ENCODE peak calls at places on chromosomes 16 and 17, in six cellular contexts. One of them, this sample, is unnamed.
A peak's percentile ranks its signal among the peaks of the same experiment; 100 is the strongest.

GRCh38 chr17:13384626-13385025 is 217.1 kb downstream of the HS3ST3A1 start:
- DNase-seq in GM23338: no peak
- DNase-seq in PC-3: no peak
- DNase-seq in SK-N-SH: no peak
- DNase-seq in MM.1S: no peak
- DNase-seq in hepatocyte: no peak
- DNase-seq in this sample: no peak

GRCh38 chr17:72150632-72151460 is 30.0 kb downstream of the SOX9 start:
- DNase-seq in GM23338: peak; percentile 99
- DNase-seq in PC-3: no peak
- DNase-seq in SK-N-SH: no peak
- DNase-seq in MM.1S: no peak
- DNase-seq in hepatocyte: no peak
- DNase-seq in this sample: no peak

GRCh38 chr17:19262650-19263620 is 25.8 kb downstream of the EPN2 start:
- DNase-seq in GM23338: no peak
- DNase-seq in PC-3: no peak
- DNase-seq in SK-N-SH: no peak
- DNase-seq in MM.1S: no peak
- DNase-seq in hepatocyte: peak; percentile 49
- DNase-seq in this sample: no peak

GRCh38 chr17:67615011-67615561 is 102.7 kb upstream of the NOL11 start:
- DNase-seq in GM23338: peak; percentile 40
- DNase-seq in PC-3: no peak
- DNase-seq in SK-N-SH: no peak
- DNase-seq in MM.1S: no peak
- DNase-seq in hepatocyte: no peak
- DNase-seq in this sample: no peak

GRCh38 chr17:19905514-19905913 is 37.8 kb upstream of the ULK2 start:
- DNase-seq in GM23338: no peak
- DNase-seq in PC-3: no peak
- DNase-seq in SK-N-SH: no peak
- DNase-seq in MM.1S: no peak
- DNase-seq in hepatocyte: no peak
- DNase-seq in this sample: no peak

GRCh38 chr17:15260376-15261062 is 4.6 kb downstream of the PMP22 start:
- DNase-seq in GM23338: peak; percentile 89
- DNase-seq in PC-3: peak; percentile 94
- DNase-seq in SK-N-SH: peak; percentile 94
- DNase-seq in MM.1S: no peak
- DNase-seq in hepatocyte: peak; percentile 95
- DNase-seq in this sample: no peak

GRCh38 chr17:64025732-64026294 is 5.4 kb upstream of the ICAM2 start:
- DNase-seq in GM23338: peak; percentile 95
- DNase-seq in PC-3: peak; percentile 89
- DNase-seq in SK-N-SH: peak; percentile 89
- DNase-seq in MM.1S: peak; percentile 32
- DNase-seq in hepatocyte: peak; percentile 88
- DNase-seq in this sample: peak; percentile 91

GRCh38 chr17:44779211-44780025 is 20.6 kb downstream of the ADAM11 start:
- DNase-seq in GM23338: peak; percentile 90
- DNase-seq in PC-3: peak; percentile 87
- DNase-seq in SK-N-SH: peak; percentile 91
- DNase-seq in MM.1S: peak; percentile 74
- DNase-seq in hepatocyte: peak; percentile 87
- DNase-seq in this sample: peak; percentile 79

GRCh38 chr17:58232707-58233156 is 5.7 kb upstream of the LPO start:
- DNase-seq in GM23338: peak; percentile 33
- DNase-seq in PC-3: peak; percentile 41
- DNase-seq in SK-N-SH: no peak
- DNase-seq in MM.1S: peak; percentile 65
- DNase-seq in hepatocyte: no peak
- DNase-seq in this sample: no peak

GRCh38 chr17:48310748-48311213 is 119.2 kb downstream of the SKAP1 start:
- DNase-seq in GM23338: peak; percentile 39
- DNase-seq in PC-3: no peak
- DNase-seq in SK-N-SH: no peak
- DNase-seq in MM.1S: no peak
- DNase-seq in hepatocyte: peak; percentile 4
- DNase-seq in this sample: no peak

GRCh38 chr16:1964046-1964505 is 550 bp downstream of the RPS2 start:
- DNase-seq in GM23338: no peak
- DNase-seq in PC-3: no peak
- DNase-seq in SK-N-SH: no peak
- DNase-seq in MM.1S: no peak
- DNase-seq in hepatocyte: peak; percentile 60
- DNase-seq in this sample: peak; percentile 51

GRCh38 chr16:58086381-58087208 is 42.6 kb downstream of the CFAP20 start:
- DNase-seq in GM23338: no peak
- DNase-seq in PC-3: no peak
- DNase-seq in SK-N-SH: peak; percentile 29
- DNase-seq in MM.1S: no peak
- DNase-seq in hepatocyte: no peak
- DNase-seq in this sample: no peak

GRCh38 chr16:58025351-58026138 is at the start of gene MMP15:
- DNase-seq in GM23338: peak; percentile 99
- DNase-seq in PC-3: peak; percentile 68
- DNase-seq in SK-N-SH: peak; percentile 87
- DNase-seq in MM.1S: peak; percentile 71
- DNase-seq in hepatocyte: peak; percentile 95
- DNase-seq in this sample: peak; percentile 51

GRCh38 chr17:46853896-46854444 is 2.6 kb downstream of the WNT9B start:
- DNase-seq in GM23338: peak; percentile 50
- DNase-seq in PC-3: peak; percentile 32
- DNase-seq in SK-N-SH: no peak
- DNase-seq in MM.1S: no peak
- DNase-seq in hepatocyte: peak; percentile 49
- DNase-seq in this sample: no peak

GRCh38 chr17:63517825-63518534 is 5.2 kb upstream of the KCNH6 start:
- DNase-seq in GM23338: no peak
- DNase-seq in PC-3: no peak
- DNase-seq in SK-N-SH: no peak
- DNase-seq in MM.1S: no peak
- DNase-seq in hepatocyte: no peak
- DNase-seq in this sample: no peak

GRCh38 chr16:66786551-66786950 is 14.8 kb downstream of the TERB1 start:
- DNase-seq in GM23338: no peak
- DNase-seq in PC-3: no peak
- DNase-seq in SK-N-SH: no peak
- DNase-seq in MM.1S: no peak
- DNase-seq in hepatocyte: no peak
- DNase-seq in this sample: no peak

GRCh38 chr16:61575617-61576016 is 460.6 kb downstream of the CDH8 start:
- DNase-seq in GM23338: no peak
- DNase-seq in PC-3: no peak
- DNase-seq in SK-N-SH: no peak
- DNase-seq in MM.1S: no peak
- DNase-seq in hepatocyte: no peak
- DNase-seq in this sample: no peak

GRCh38 chr17:48429156-48429555 is 858 bp downstream of the SKAP1 start:
- DNase-seq in GM23338: no peak
- DNase-seq in PC-3: no peak
- DNase-seq in SK-N-SH: no peak
- DNase-seq in MM.1S: no peak
- DNase-seq in hepatocyte: no peak
- DNase-seq in this sample: no peak

GRCh38 chr17:45093444-45094110 is 32.5 kb downstream of the NMT1 start:
- DNase-seq in GM23338: no peak
- DNase-seq in PC-3: no peak
- DNase-seq in SK-N-SH: no peak
- DNase-seq in MM.1S: no peak
- DNase-seq in hepatocyte: no peak
- DNase-seq in this sample: no peak

GRCh38 chr17:60457148-60457547 is 34.9 kb downstream of the CHCT1 start:
- DNase-seq in GM23338: no peak
- DNase-seq in PC-3: no peak
- DNase-seq in SK-N-SH: no peak
- DNase-seq in MM.1S: no peak
- DNase-seq in hepatocyte: no peak
- DNase-seq in this sample: no peak

DNA sequence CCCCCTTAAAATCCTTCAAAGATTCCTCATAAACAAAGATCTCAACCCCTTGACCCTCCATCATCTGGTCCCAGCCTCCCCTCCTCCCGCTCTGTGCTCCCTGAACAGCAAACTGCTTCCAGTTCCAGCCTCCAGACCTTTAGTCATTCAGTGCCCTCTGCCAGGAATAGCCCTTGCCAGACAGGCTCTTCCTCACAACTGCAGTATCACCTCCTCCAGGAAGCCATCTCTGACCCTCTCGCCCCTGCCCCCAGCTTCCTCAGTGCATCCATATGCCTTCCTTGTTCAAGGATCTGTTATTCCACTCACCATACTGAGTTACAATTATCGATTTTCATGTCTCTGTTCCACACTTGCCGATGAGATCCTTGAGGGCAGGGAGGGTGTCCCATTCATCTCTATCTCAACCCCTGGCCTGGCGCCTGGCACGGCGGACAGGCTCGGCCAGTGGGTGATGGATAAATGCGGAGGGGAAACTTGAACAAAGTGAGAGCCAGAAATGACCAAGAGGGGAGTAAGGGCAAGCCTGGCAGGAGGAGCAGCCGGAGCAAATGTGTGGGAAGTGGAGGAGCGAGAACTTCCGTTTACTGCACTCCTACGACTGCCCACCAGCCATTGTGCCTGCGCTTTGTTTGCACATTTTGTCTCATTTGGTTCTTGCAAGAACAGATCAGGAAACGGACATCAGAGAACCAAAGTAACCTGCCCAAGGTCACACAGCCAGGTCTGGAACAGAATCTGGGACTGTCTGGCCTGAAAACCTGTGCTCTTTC is 2.0 kb upstream of the NXPH3 start:
- DNase-seq in GM23338: no peak
- DNase-seq in PC-3: no peak
- DNase-seq in SK-N-SH: peak; percentile 11
- DNase-seq in MM.1S: no peak
- DNase-seq in hepatocyte: no peak
- DNase-seq in this sample: no peak
- H3K27ac ChIP-seq in GM23338: no peak overlapping the region
- H3K27ac ChIP-seq in PC-3: no peak overlapping the region
- H3K27ac ChIP-seq in SK-N-SH: no peak overlapping the region
- H3K27ac ChIP-seq in MM.1S: no peak overlapping the region
- H3K27ac ChIP-seq in hepatocyte: no peak overlapping the region
- H3K27ac ChIP-seq in this sample: no peak overlapping the region

GRCh38 chr16:48524348-48525200 is 85.4 kb downstream of the N4BP1 start:
- DNase-seq in GM23338: no peak
- DNase-seq in PC-3: peak; percentile 48
- DNase-seq in SK-N-SH: no peak
- DNase-seq in MM.1S: no peak
- DNase-seq in hepatocyte: peak; percentile 50
- DNase-seq in this sample: no peak

GRCh38 chr16:48523415-48524204 is 86.4 kb downstream of the N4BP1 start:
- DNase-seq in GM23338: no peak
- DNase-seq in PC-3: no peak
- DNase-seq in SK-N-SH: no peak
- DNase-seq in MM.1S: no peak
- DNase-seq in hepatocyte: no peak
- DNase-seq in this sample: no peak

GRCh38 chr16:48525201-48526057 is 84.6 kb downstream of the N4BP1 start:
- DNase-seq in GM23338: no peak
- DNase-seq in PC-3: no peak
- DNase-seq in SK-N-SH: no peak
- DNase-seq in MM.1S: no peak
- DNase-seq in hepatocyte: no peak
- DNase-seq in this sample: peak; percentile 6

GRCh38 chr16:48526958-48527331 is 83.0 kb downstream of the N4BP1 start:
- DNase-seq in GM23338: no peak
- DNase-seq in PC-3: no peak
- DNase-seq in SK-N-SH: no peak
- DNase-seq in MM.1S: no peak
- DNase-seq in hepatocyte: no peak
- DNase-seq in this sample: no peak

GRCh38 chr16:48526058-48526957 is 83.7 kb downstream of the N4BP1 start:
- DNase-seq in GM23338: peak; percentile 87
- DNase-seq in PC-3: peak; percentile 81
- DNase-seq in SK-N-SH: no peak
- DNase-seq in MM.1S: peak; percentile 51
- DNase-seq in hepatocyte: peak; percentile 84
- DNase-seq in this sample: peak; percentile 58
- TF ChIP-seq CTCF in GM23338: peak; percentile 63
- TF ChIP-seq CTCF in PC-3: peak; percentile 72
- TF ChIP-seq CTCF in SK-N-SH: peak; percentile 28
- TF ChIP-seq CTCF in MM.1S: peak; percentile 68
- TF ChIP-seq CTCF in hepatocyte: peak; percentile 57
- TF ChIP-seq CTCF in this sample: peak; percentile 65

GRCh38 chr17:77404812-77405581 is 264.2 kb downstream of the SEC14L1 start:
- DNase-seq in GM23338: no peak
- DNase-seq in PC-3: peak; percentile 93
- DNase-seq in SK-N-SH: no peak
- DNase-seq in MM.1S: no peak
- DNase-seq in hepatocyte: no peak
- DNase-seq in this sample: peak; percentile 97

GRCh38 chr17:77405867-77406513 is 265.2 kb downstream of the SEC14L1 start:
- DNase-seq in GM23338: no peak
- DNase-seq in PC-3: no peak
- DNase-seq in SK-N-SH: no peak
- DNase-seq in MM.1S: no peak
- DNase-seq in hepatocyte: no peak
- DNase-seq in this sample: peak; percentile 89

GRCh38 chr17:77402159-77402731 is 261.5 kb downstream of the SEC14L1 start:
- DNase-seq in GM23338: no peak
- DNase-seq in PC-3: no peak
- DNase-seq in SK-N-SH: no peak
- DNase-seq in MM.1S: no peak
- DNase-seq in hepatocyte: no peak
- DNase-seq in this sample: no peak

GRCh38 chr17:77400445-77400870 is 259.7 kb downstream of the SEC14L1 start:
- DNase-seq in GM23338: peak; percentile 71
- DNase-seq in PC-3: no peak
- DNase-seq in SK-N-SH: peak; percentile 95
- DNase-seq in MM.1S: no peak
- DNase-seq in hepatocyte: no peak
- DNase-seq in this sample: peak; percentile 91

DNA sequence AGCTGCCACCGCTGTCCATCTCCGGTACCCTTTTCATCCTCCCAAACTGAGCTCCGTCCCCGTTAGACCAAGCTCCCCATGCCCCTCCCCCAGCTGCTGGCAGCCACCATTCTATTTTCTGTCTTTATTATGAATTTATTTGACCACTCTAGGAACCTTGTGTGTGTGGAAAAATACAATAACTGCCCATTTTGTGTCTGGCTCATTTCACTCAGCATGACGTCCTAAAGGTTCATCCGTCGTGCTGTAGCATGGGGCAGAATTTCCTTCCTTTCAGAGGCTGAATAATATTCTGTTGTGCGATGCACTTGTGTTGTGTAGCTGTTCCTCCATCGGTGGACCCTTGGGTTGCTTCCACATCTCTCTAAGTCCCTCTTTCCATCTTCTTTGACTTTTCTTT is 263.1 kb downstream of the SEC14L1 start:
- DNase-seq in GM23338: no peak
- DNase-seq in PC-3: no peak
- DNase-seq in SK-N-SH: no peak
- DNase-seq in MM.1S: no peak
- DNase-seq in hepatocyte: no peak
- DNase-seq in this sample: peak; percentile 43
- H3K9me2 ChIP-seq in GM23338: no peaks in the 10 kb centered on the region
- H3K9me2 ChIP-seq in PC-3: no peaks in the 10 kb centered on the region
- H3K9me2 ChIP-seq in SK-N-SH: no peaks in the 10 kb centered on the region
- H3K9me2 ChIP-seq in MM.1S: no peaks in the 10 kb centered on the region
- H3K9me2 ChIP-seq in hepatocyte: no peaks in the 10 kb centered on the region
- H3K9me2 ChIP-seq in this sample: no peaks in the 10 kb centered on the region

GRCh38 chr17:4326608-4327007 is 39.9 kb downstream of the UBE2G1 start:
- DNase-seq in GM23338: no peak
- DNase-seq in PC-3: no peak
- DNase-seq in SK-N-SH: no peak
- DNase-seq in MM.1S: no peak
- DNase-seq in hepatocyte: no peak
- DNase-seq in this sample: no peak
- H3K27ac ChIP-seq in GM23338: no peak overlapping the region
- H3K27ac ChIP-seq in PC-3: peak overlapping the region; percentile 87
- H3K27ac ChIP-seq in SK-N-SH: no peak overlapping the region
- H3K27ac ChIP-seq in MM.1S: no peak overlapping the region
- H3K27ac ChIP-seq in hepatocyte: no peak overlapping the region
- H3K27ac ChIP-seq in this sample: no peak overlapping the region